ENCODE peak calls at places on chromosomes 11 and 22, in seven cellular contexts. One of them, this sample, is unnamed. For H3K27me3, the result is how much of the 10 kb centered on the place peaks cover.

GRCh38 chr11:68325894-68326220 is 13.5 kb downstream of the LRP5 start:
- DNase-seq in colonic mucosa: no peak
- DNase-seq in GM06990: no peak
- DNase-seq in thyroid gland: no peak
- DNase-seq in mammary epithelial cell: no peak
- DNase-seq in vagina: no peak
- DNase-seq in CD8-positive, alpha-beta memory T cell: no peak
- DNase-seq in this sample: no peak

GRCh38 chr11:17734986-17735822 is 623 bp downstream of the KCNC1 start:
- DNase-seq in colonic mucosa: peak
- DNase-seq in GM06990: peak
- DNase-seq in thyroid gland: peak
- DNase-seq in mammary epithelial cell: peak
- DNase-seq in vagina: no peak
- DNase-seq in CD8-positive, alpha-beta memory T cell: no peak
- DNase-seq in this sample: no peak

GRCh38 chr11:132817387-132817786 is 714.9 kb downstream of the OPCML start:
- DNase-seq in colonic mucosa: no peak
- DNase-seq in GM06990: no peak
- DNase-seq in thyroid gland: no peak
- DNase-seq in mammary epithelial cell: no peak
- DNase-seq in vagina: no peak
- DNase-seq in CD8-positive, alpha-beta memory T cell: no peak
- DNase-seq in this sample: no peak

GRCh38 chr22:26592368-26593015 is 2.6 kb upstream of the TPST2 start:
- DNase-seq in colonic mucosa: peak
- DNase-seq in GM06990: peak
- DNase-seq in thyroid gland: no peak
- DNase-seq in mammary epithelial cell: peak
- DNase-seq in vagina: no peak
- DNase-seq in CD8-positive, alpha-beta memory T cell: peak
- DNase-seq in this sample: no peak

GRCh38 chr11:26719289-26719688 is 2.6 kb downstream of the SLC5A12 start:
- DNase-seq in colonic mucosa: no peak
- DNase-seq in GM06990: no peak
- DNase-seq in thyroid gland: no peak
- DNase-seq in mammary epithelial cell: no peak
- DNase-seq in vagina: no peak
- DNase-seq in CD8-positive, alpha-beta memory T cell: no peak
- DNase-seq in this sample: no peak

GRCh38 chr11:63551889-63552266 is 11.3 kb downstream of the PLAAT2 start:
- DNase-seq in colonic mucosa: peak
- DNase-seq in GM06990: no peak
- DNase-seq in thyroid gland: no peak
- DNase-seq in mammary epithelial cell: no peak
- DNase-seq in vagina: no peak
- DNase-seq in CD8-positive, alpha-beta memory T cell: no peak
- DNase-seq in this sample: no peak

GRCh38 chr11:68706237-68706636 is 21.9 kb downstream of the GAL start:
- DNase-seq in colonic mucosa: no peak
- DNase-seq in GM06990: no peak
- DNase-seq in thyroid gland: no peak
- DNase-seq in mammary epithelial cell: no peak
- DNase-seq in vagina: no peak
- DNase-seq in CD8-positive, alpha-beta memory T cell: no peak
- DNase-seq in this sample: no peak

GRCh38 chr22:32475428-32476010 is 908 bp downstream of the FBXO7 start:
- DNase-seq in colonic mucosa: peak
- DNase-seq in GM06990: peak
- DNase-seq in thyroid gland: peak
- DNase-seq in mammary epithelial cell: no peak
- DNase-seq in vagina: no peak
- DNase-seq in CD8-positive, alpha-beta memory T cell: no peak
- DNase-seq in this sample: no peak

GRCh38 chr11:73195191-73196007 is 22.7 kb upstream of the P2RY2 start:
- DNase-seq in colonic mucosa: peak
- DNase-seq in GM06990: no peak
- DNase-seq in thyroid gland: no peak
- DNase-seq in mammary epithelial cell: peak
- DNase-seq in vagina: peak
- DNase-seq in CD8-positive, alpha-beta memory T cell: no peak
- DNase-seq in this sample: peak

GRCh38 chr22:39543095-39543494 is 10.5 kb upstream of the RPS19BP1 start:
- DNase-seq in colonic mucosa: no peak
- DNase-seq in GM06990: no peak
- DNase-seq in thyroid gland: peak
- DNase-seq in mammary epithelial cell: no peak
- DNase-seq in vagina: no peak
- DNase-seq in CD8-positive, alpha-beta memory T cell: no peak
- DNase-seq in this sample: no peak

GRCh38 chr11:11973361-11973800 is 35.0 kb downstream of the DKK3 start:
- DNase-seq in colonic mucosa: no peak
- DNase-seq in GM06990: no peak
- DNase-seq in thyroid gland: peak
- DNase-seq in mammary epithelial cell: no peak
- DNase-seq in vagina: peak
- DNase-seq in CD8-positive, alpha-beta memory T cell: no peak
- DNase-seq in this sample: no peak

GRCh38 chr11:104583857-104584256 is 314.4 kb downstream of the CASP12 start:
- DNase-seq in colonic mucosa: no peak
- DNase-seq in GM06990: no peak
- DNase-seq in thyroid gland: no peak
- DNase-seq in mammary epithelial cell: no peak
- DNase-seq in vagina: no peak
- DNase-seq in CD8-positive, alpha-beta memory T cell: no peak
- DNase-seq in this sample: no peak

GRCh38 chr11:102730036-102730815 is 5.5 kb upstream of the MMP8 start:
- DNase-seq in colonic mucosa: no peak
- DNase-seq in GM06990: no peak
- DNase-seq in thyroid gland: no peak
- DNase-seq in mammary epithelial cell: no peak
- DNase-seq in vagina: no peak
- DNase-seq in CD8-positive, alpha-beta memory T cell: no peak
- DNase-seq in this sample: no peak

DNA sequence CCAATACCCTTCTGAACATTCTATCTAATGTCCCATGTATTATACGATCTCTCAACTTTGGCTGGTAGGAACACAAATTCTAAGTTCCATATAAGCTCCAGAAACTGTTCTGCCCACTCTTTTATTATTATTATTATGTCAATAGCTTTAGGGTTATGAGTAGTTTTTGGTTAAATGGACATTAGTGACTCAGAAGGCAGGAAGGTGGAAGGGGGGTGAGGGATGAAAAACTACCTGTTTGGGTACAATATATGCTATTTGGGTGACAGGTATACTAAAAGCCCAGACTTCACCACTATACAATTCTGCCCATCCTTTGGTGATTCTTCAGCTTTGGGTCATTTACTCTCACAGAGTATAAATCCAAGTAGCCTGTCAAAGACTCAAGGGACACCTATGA is 22.5 kb upstream of the TRIM29 start:
- DNase-seq in colonic mucosa: no peak
- DNase-seq in GM06990: no peak
- DNase-seq in thyroid gland: no peak
- DNase-seq in mammary epithelial cell: no peak
- DNase-seq in vagina: no peak
- DNase-seq in CD8-positive, alpha-beta memory T cell: no peak
- DNase-seq in this sample: no peak
- H3K27me3 ChIP-seq in colonic mucosa: under half
- H3K27me3 ChIP-seq in GM06990: under half
- H3K27me3 ChIP-seq in thyroid gland: under half
- H3K27me3 ChIP-seq in mammary epithelial cell: under half
- H3K27me3 ChIP-seq in vagina: under half
- H3K27me3 ChIP-seq in CD8-positive, alpha-beta memory T cell: under half
- H3K27me3 ChIP-seq in this sample: under half

DNA sequence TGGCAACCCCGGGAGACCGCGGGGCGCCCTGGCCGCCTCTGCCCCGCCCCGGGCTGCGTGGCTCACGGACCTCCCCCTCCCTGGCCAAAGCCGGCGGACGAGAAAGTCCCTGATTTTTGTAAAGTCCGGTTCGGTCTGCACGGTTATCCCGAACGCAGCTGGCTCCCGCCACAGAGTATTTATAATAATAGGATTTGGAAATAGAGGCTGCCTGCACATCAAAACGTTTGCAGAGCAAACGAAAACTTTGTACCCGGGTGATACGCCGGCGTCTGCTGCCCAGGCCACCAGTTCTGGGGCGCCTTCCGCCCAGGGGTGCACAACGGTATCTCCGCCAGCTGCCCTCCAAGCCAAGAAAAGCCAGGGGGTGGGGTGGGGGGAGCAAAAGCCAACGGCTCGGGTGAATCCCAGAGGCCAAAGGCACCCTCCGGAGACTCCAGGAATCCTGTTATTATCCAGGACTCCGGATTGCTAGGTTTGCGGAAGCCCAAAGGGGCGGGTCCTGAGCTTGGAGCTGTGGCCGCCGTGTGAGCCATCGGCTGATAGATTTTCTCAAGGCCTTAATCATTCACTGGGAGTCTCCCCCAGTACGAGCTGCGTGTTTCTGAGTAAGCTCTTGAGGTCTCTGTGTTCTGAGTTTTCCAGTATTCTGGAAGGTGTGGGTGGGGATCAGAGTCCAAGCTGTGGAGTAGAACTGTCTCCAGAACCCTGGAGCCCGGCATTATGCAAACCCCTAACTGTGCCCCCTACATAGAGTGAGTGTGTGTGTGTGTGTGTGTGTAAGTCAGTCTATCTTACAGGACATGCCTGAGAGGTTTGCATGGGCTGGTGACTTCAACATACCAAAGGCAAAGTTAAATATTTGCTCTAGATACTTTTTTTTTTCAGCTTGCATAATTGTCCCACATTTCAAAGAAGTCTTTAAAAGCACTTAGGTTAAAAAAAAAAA is 679 bp upstream of the SHANK2 start:
- DNase-seq in colonic mucosa: peak
- DNase-seq in GM06990: no peak
- DNase-seq in thyroid gland: peak
- DNase-seq in mammary epithelial cell: no peak
- DNase-seq in vagina: no peak
- DNase-seq in CD8-positive, alpha-beta memory T cell: no peak
- DNase-seq in this sample: peak
- H3K27me3 ChIP-seq in colonic mucosa: under half
- H3K27me3 ChIP-seq in GM06990: under half
- H3K27me3 ChIP-seq in thyroid gland: under half
- H3K27me3 ChIP-seq in mammary epithelial cell: under half
- H3K27me3 ChIP-seq in vagina: under half
- H3K27me3 ChIP-seq in CD8-positive, alpha-beta memory T cell: under half
- H3K27me3 ChIP-seq in this sample: under half

DNA sequence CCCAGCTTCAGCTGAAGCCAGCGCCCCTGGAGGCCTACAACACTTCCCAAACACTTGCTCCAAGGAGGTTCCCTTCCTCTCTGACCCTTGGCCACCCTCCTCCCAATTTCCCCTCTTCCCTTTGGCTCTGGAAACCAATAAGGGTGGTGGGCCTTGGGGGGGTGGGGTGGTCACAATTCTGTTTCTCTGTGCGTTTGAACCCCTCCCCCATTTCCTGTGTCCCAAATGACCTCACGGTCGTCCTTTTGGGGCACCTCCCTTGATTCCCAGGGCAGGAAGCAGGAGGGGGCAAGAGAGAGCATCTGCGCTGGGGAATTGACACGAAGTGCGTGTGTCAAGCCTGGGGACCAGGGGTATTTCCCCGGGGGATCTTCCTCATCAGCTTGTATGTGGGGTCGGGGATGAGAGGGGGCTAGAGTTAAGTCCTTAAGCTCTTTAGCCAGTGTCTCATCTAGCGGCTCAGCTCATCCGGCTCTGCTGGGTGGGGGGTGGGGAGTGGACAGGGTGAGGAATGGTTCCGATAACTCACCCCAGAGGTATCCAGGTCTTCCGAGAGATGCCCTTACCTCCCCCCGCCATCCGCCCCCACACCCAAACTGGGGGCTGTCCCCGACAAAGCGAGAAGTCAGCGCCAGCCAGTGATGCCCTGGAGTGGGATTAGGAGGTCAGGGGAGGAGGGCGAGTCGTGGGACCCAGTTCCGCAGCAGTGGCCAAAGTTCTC is 629 bp downstream of the ESAM start:
- DNase-seq in colonic mucosa: no peak
- DNase-seq in GM06990: peak
- DNase-seq in thyroid gland: peak
- DNase-seq in mammary epithelial cell: no peak
- DNase-seq in vagina: no peak
- DNase-seq in CD8-positive, alpha-beta memory T cell: no peak
- DNase-seq in this sample: no peak
- H3K27me3 ChIP-seq in colonic mucosa: under half
- H3K27me3 ChIP-seq in GM06990: under half
- H3K27me3 ChIP-seq in thyroid gland: under half
- H3K27me3 ChIP-seq in mammary epithelial cell: under half
- H3K27me3 ChIP-seq in vagina: under half
- H3K27me3 ChIP-seq in CD8-positive, alpha-beta memory T cell: under half
- H3K27me3 ChIP-seq in this sample: half or more

GRCh38 chr22:45865561-45866397 is 111.2 kb downstream of the WNT7B start:
- DNase-seq in colonic mucosa: no peak
- DNase-seq in GM06990: no peak
- DNase-seq in thyroid gland: no peak
- DNase-seq in mammary epithelial cell: no peak
- DNase-seq in vagina: peak
- DNase-seq in CD8-positive, alpha-beta memory T cell: no peak
- DNase-seq in this sample: no peak

GRCh38 chr22:45866398-45867117 is 110.4 kb downstream of the WNT7B start:
- DNase-seq in colonic mucosa: peak
- DNase-seq in GM06990: no peak
- DNase-seq in thyroid gland: no peak
- DNase-seq in mammary epithelial cell: no peak
- DNase-seq in vagina: no peak
- DNase-seq in CD8-positive, alpha-beta memory T cell: no peak
- DNase-seq in this sample: no peak

GRCh38 chr22:45868586-45869443 is 108.1 kb downstream of the WNT7B start:
- DNase-seq in colonic mucosa: peak
- DNase-seq in GM06990: no peak
- DNase-seq in thyroid gland: no peak
- DNase-seq in mammary epithelial cell: no peak
- DNase-seq in vagina: no peak
- DNase-seq in CD8-positive, alpha-beta memory T cell: no peak
- DNase-seq in this sample: no peak

GRCh38 chr22:45867906-45868555 is 108.9 kb downstream of the WNT7B start:
- DNase-seq in colonic mucosa: peak
- DNase-seq in GM06990: no peak
- DNase-seq in thyroid gland: no peak
- DNase-seq in mammary epithelial cell: no peak
- DNase-seq in vagina: no peak
- DNase-seq in CD8-positive, alpha-beta memory T cell: no peak
- DNase-seq in this sample: no peak

DNA sequence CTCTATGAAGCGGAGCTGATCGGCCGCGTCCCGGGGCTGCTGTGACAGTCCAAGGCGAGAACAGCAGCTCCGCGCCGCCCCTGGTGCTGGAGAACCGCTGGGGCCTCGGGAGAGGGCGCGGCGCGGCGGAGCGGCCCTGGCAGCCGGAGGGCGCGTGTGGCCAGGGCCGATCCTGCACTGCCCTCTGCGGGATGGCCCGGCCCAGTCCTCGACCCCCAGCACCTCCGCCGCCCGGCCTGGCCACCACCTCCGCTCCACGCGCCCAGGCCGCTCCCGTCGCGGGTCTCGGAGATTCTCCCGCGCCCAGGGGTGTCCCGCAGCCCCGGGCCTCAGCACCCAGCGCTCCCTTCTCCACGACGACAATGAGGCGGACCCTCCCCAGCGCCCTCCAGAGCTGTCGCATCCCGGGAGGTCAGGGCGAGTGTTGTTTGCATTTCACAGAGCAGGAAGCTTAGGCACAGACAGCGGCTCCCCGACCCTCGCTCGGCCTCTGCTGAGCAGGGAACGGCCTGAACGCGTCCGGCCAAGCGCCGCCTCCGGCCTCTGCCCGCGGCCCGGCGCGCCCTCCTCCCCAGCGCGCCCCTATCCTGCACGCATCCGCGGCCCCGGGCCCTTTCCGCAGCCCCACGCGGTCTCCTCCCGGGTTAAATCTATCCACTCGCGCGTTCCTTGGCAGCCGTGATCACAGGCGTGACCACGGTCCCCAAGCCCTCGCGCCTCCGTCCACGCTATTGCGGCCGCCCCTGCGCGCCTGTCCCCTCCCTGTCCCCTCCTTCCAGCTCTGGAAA is 109.7 kb downstream of the WNT7B start:
- DNase-seq in colonic mucosa: peak
- DNase-seq in GM06990: no peak
- DNase-seq in thyroid gland: peak
- DNase-seq in mammary epithelial cell: no peak
- DNase-seq in vagina: no peak
- DNase-seq in CD8-positive, alpha-beta memory T cell: no peak
- DNase-seq in this sample: no peak
- H3K27me3 ChIP-seq in colonic mucosa: under half
- H3K27me3 ChIP-seq in GM06990: under half
- H3K27me3 ChIP-seq in thyroid gland: under half
- H3K27me3 ChIP-seq in mammary epithelial cell: under half
- H3K27me3 ChIP-seq in vagina: under half
- H3K27me3 ChIP-seq in CD8-positive, alpha-beta memory T cell: under half
- H3K27me3 ChIP-seq in this sample: half or more